ENCODE peak calls at places on chromosomes 4 and X, in nine cellular contexts. One of them, this sample, is unnamed.

GRCh38 chrX:1657367-1658082 is 42.7 kb downstream of the ASMT start:
- DNase-seq in astrocyte of the cerebellum: no peak
- DNase-seq in hypothalamus: peak
- DNase-seq in LoVo: no peak
- DNase-seq in AG10803: peak
- DNase-seq in CD4-positive, alpha-beta T cell: peak
- DNase-seq in NCI-H146: no peak
- DNase-seq in uterus: no peak
- DNase-seq in lung microvascular endothelial cell: peak
- DNase-seq in this sample: peak

GRCh38 chr4:72208421-72209075 is 176.7 kb downstream of the NPFFR2 start:
- DNase-seq in astrocyte of the cerebellum: no peak
- DNase-seq in hypothalamus: no peak
- DNase-seq in LoVo: no peak
- DNase-seq in AG10803: peak
- DNase-seq in CD4-positive, alpha-beta T cell: no peak
- DNase-seq in NCI-H146: no peak
- DNase-seq in uterus: no peak
- DNase-seq in lung microvascular endothelial cell: no peak
- DNase-seq in this sample: no peak

GRCh38 chr4:13509442-13509841 is 25.3 kb upstream of the RAB28 start:
- DNase-seq in astrocyte of the cerebellum: no peak
- DNase-seq in hypothalamus: no peak
- DNase-seq in LoVo: no peak
- DNase-seq in AG10803: no peak
- DNase-seq in CD4-positive, alpha-beta T cell: no peak
- DNase-seq in NCI-H146: no peak
- DNase-seq in uterus: no peak
- DNase-seq in lung microvascular endothelial cell: no peak
- DNase-seq in this sample: no peak

GRCh38 chr4:53651142-53651720 is 59.9 kb upstream of the LNX1 start:
- DNase-seq in astrocyte of the cerebellum: no peak
- DNase-seq in hypothalamus: no peak
- DNase-seq in LoVo: no peak
- DNase-seq in AG10803: peak
- DNase-seq in CD4-positive, alpha-beta T cell: no peak
- DNase-seq in NCI-H146: no peak
- DNase-seq in uterus: peak
- DNase-seq in lung microvascular endothelial cell: peak
- DNase-seq in this sample: no peak

GRCh38 chr4:2417765-2418651 is at the start of gene ZFYVE28:
- DNase-seq in astrocyte of the cerebellum: no peak
- DNase-seq in hypothalamus: no peak
- DNase-seq in LoVo: no peak
- DNase-seq in AG10803: peak
- DNase-seq in CD4-positive, alpha-beta T cell: no peak
- DNase-seq in NCI-H146: peak
- DNase-seq in uterus: no peak
- DNase-seq in lung microvascular endothelial cell: peak
- DNase-seq in this sample: no peak

GRCh38 chrX:129606918-129607317 is 47.8 kb downstream of the APLN start:
- DNase-seq in astrocyte of the cerebellum: peak
- DNase-seq in hypothalamus: no peak
- DNase-seq in LoVo: peak
- DNase-seq in AG10803: peak
- DNase-seq in CD4-positive, alpha-beta T cell: peak
- DNase-seq in NCI-H146: peak
- DNase-seq in uterus: peak
- DNase-seq in lung microvascular endothelial cell: peak
- DNase-seq in this sample: peak

GRCh38 chr4:161841759-161842158 is 322.0 kb downstream of the FSTL5 start:
- DNase-seq in astrocyte of the cerebellum: no peak
- DNase-seq in hypothalamus: no peak
- DNase-seq in LoVo: no peak
- DNase-seq in AG10803: no peak
- DNase-seq in CD4-positive, alpha-beta T cell: no peak
- DNase-seq in NCI-H146: peak
- DNase-seq in uterus: no peak
- DNase-seq in lung microvascular endothelial cell: no peak
- DNase-seq in this sample: no peak

GRCh38 chr4:28250646-28251045 is 1390.0 kb downstream of the STIM2 start:
- DNase-seq in astrocyte of the cerebellum: no peak
- DNase-seq in hypothalamus: no peak
- DNase-seq in LoVo: no peak
- DNase-seq in AG10803: no peak
- DNase-seq in CD4-positive, alpha-beta T cell: no peak
- DNase-seq in NCI-H146: no peak
- DNase-seq in uterus: no peak
- DNase-seq in lung microvascular endothelial cell: peak
- DNase-seq in this sample: no peak

GRCh38 chr4:6834867-6835266 is 52.3 kb downstream of the KIAA0232 start:
- DNase-seq in astrocyte of the cerebellum: no peak
- DNase-seq in hypothalamus: no peak
- DNase-seq in LoVo: peak
- DNase-seq in AG10803: peak
- DNase-seq in CD4-positive, alpha-beta T cell: no peak
- DNase-seq in NCI-H146: no peak
- DNase-seq in uterus: no peak
- DNase-seq in lung microvascular endothelial cell: no peak
- DNase-seq in this sample: peak

GRCh38 chr4:81021526-81021944 is 9.0 kb upstream of the BMP3 start:
- DNase-seq in astrocyte of the cerebellum: no peak
- DNase-seq in hypothalamus: no peak
- DNase-seq in LoVo: peak
- DNase-seq in AG10803: no peak
- DNase-seq in CD4-positive, alpha-beta T cell: no peak
- DNase-seq in NCI-H146: peak
- DNase-seq in uterus: no peak
- DNase-seq in lung microvascular endothelial cell: no peak
- DNase-seq in this sample: no peak

GRCh38 chrX:55342533-55343501 is 78.1 kb upstream of the PAGE3 start:
- DNase-seq in astrocyte of the cerebellum: no peak
- DNase-seq in hypothalamus: no peak
- DNase-seq in LoVo: no peak
- DNase-seq in AG10803: peak
- DNase-seq in CD4-positive, alpha-beta T cell: peak
- DNase-seq in NCI-H146: peak
- DNase-seq in uterus: no peak
- DNase-seq in lung microvascular endothelial cell: peak
- DNase-seq in this sample: peak

GRCh38 chr4:16157609-16158503 is 68.4 kb downstream of the TAPT1 start:
- DNase-seq in astrocyte of the cerebellum: no peak
- DNase-seq in hypothalamus: no peak
- DNase-seq in LoVo: no peak
- DNase-seq in AG10803: peak
- DNase-seq in CD4-positive, alpha-beta T cell: no peak
- DNase-seq in NCI-H146: no peak
- DNase-seq in uterus: no peak
- DNase-seq in lung microvascular endothelial cell: no peak
- DNase-seq in this sample: no peak

GRCh38 chrX:128781506-128781905 is 729.3 kb upstream of the ACTRT1 start:
- DNase-seq in astrocyte of the cerebellum: no peak
- DNase-seq in hypothalamus: no peak
- DNase-seq in LoVo: no peak
- DNase-seq in AG10803: no peak
- DNase-seq in CD4-positive, alpha-beta T cell: no peak
- DNase-seq in NCI-H146: peak
- DNase-seq in uterus: no peak
- DNase-seq in lung microvascular endothelial cell: peak
- DNase-seq in this sample: peak

GRCh38 chr4:139873111-139873866 is 207.7 kb downstream of the MGST2 start:
- DNase-seq in astrocyte of the cerebellum: peak
- DNase-seq in hypothalamus: no peak
- DNase-seq in LoVo: no peak
- DNase-seq in AG10803: peak
- DNase-seq in CD4-positive, alpha-beta T cell: no peak
- DNase-seq in NCI-H146: no peak
- DNase-seq in uterus: no peak
- DNase-seq in lung microvascular endothelial cell: no peak
- DNase-seq in this sample: peak

GRCh38 chr4:83454626-83455025 is 997 bp downstream of the HELQ start:
- DNase-seq in astrocyte of the cerebellum: no peak
- DNase-seq in hypothalamus: no peak
- DNase-seq in LoVo: no peak
- DNase-seq in AG10803: peak
- DNase-seq in CD4-positive, alpha-beta T cell: no peak
- DNase-seq in NCI-H146: no peak
- DNase-seq in uterus: no peak
- DNase-seq in lung microvascular endothelial cell: peak
- DNase-seq in this sample: no peak

GRCh38 chr4:6394671-6395081 is 77.7 kb downstream of the PPP2R2C start:
- DNase-seq in astrocyte of the cerebellum: no peak
- DNase-seq in hypothalamus: no peak
- DNase-seq in LoVo: no peak
- DNase-seq in AG10803: no peak
- DNase-seq in CD4-positive, alpha-beta T cell: no peak
- DNase-seq in NCI-H146: no peak
- DNase-seq in uterus: no peak
- DNase-seq in lung microvascular endothelial cell: no peak
- DNase-seq in this sample: no peak